ENCODE peak calls at places on chromosomes 16 and 17, in seven cellular contexts. M is IMR-90, B is H9, Y is mesendoderm, K is neuronal stem cell, Q is mesenchymal stem cell, L is trophoblast cell. H is an unnamed sample.

GRCh38 chr17:30360396-30360795 is 18.3 kb upstream of the CPD start:
- DNase-seq in B (no peak), M (no peak), L (no peak), Y (no peak), K (no peak), Q (no peak), H (no peak)

GRCh38 chr16:85583491-85584181 is 29.5 kb upstream of the GSE1 start:
- DNase-seq in B (no peak), K (peak; percentile 65), Y (no peak), Q (peak; percentile 97), L (no peak), M (peak; percentile 95), H (no peak)

GRCh38 chr16:4699030-4699556 is 5.7 kb downstream of the NUDT16L1 start:
- DNase-seq in B (no peak), K (no peak), Q (no peak), M (no peak), Y (no peak), L (no peak), H (no peak)

GRCh38 chr16:2981177-2981898 is 1.1 kb upstream of the PKMYT1 start:
- DNase-seq in K (no peak), M (no peak), B (peak; percentile 75), Y (peak; percentile 88), L (peak; percentile 48), Q (peak; percentile 28), H (no peak)

GRCh38 chr17:63444457-63444856 is 1.6 kb downstream of the CYB561 start:
- DNase-seq in K (no peak), B (no peak), L (no peak), Q (no peak), M (no peak), Y (no peak), H (no peak)

GRCh38 chr17:795721-796120 is 13.6 kb downstream of the MRM3 start:
- DNase-seq in B (no peak), Q (no peak), L (no peak), Y (no peak), K (no peak), M (no peak), H (no peak)

GRCh38 chr17:80832266-80832676 is 159.4 kb upstream of the CHMP6 start:
- DNase-seq in M (peak; percentile 88), Q (peak; percentile 79), Y (peak; percentile 83), K (no peak), L (peak; percentile 4), B (peak; percentile 87), H (no peak)

GRCh38 chr17:4086041-4086483 is 56.8 kb downstream of the ZZEF1 start:
- DNase-seq in K (no peak), L (no peak), B (no peak), Q (no peak), Y (no peak), M (no peak), H (no peak)

GRCh38 chr16:69123894-69124293 is 8.5 kb downstream of the CHTF8 start:
- DNase-seq in B (no peak), M (peak; percentile 76), L (peak; percentile 92), Y (peak; percentile 79), Q (peak; percentile 82), K (peak; percentile 57), H (no peak)

GRCh38 chr17:49687878-49688491 is 10.1 kb upstream of the SPOP start:
- DNase-seq in Y (no peak), L (peak; percentile 79), B (peak; percentile 28), M (peak; percentile 61), K (no peak), Q (peak; percentile 56), H (no peak)

GRCh38 chr17:44236444-44236991 is 17.0 kb upstream of the UBTF start:
- DNase-seq in B (no peak), K (no peak), Y (no peak), Q (no peak), M (no peak), L (no peak), H (no peak)

GRCh38 chr16:66741131-66741900 is 10.1 kb downstream of the DYNC1LI2 start:
- DNase-seq in Q (peak; percentile 87), B (no peak), L (peak; percentile 48), Y (peak; percentile 22), K (no peak), M (peak; percentile 88), H (no peak)

GRCh38 chr16:3022697-3023414 is 886 bp downstream of the HCFC1R1 start:
- DNase-seq in Y (no peak), K (no peak), L (no peak), B (no peak), Q (peak; percentile 62), M (peak; percentile 20), H (no peak)

GRCh38 chr16:35492225-35492624 is 2032.8 kb downstream of the TP53TG3F start:
- DNase-seq in M (no peak), B (no peak), L (no peak), Q (no peak), K (no peak), Y (no peak), H (no peak)

GRCh38 chr17:30221346-30221745 is 14.2 kb downstream of the SLC6A4 start:
- DNase-seq in L (no peak), B (no peak), K (no peak), M (no peak), Y (no peak), Q (no peak), H (no peak)

GRCh38 chr17:21061971-21062526 is 19.2 kb upstream of the USP22 start:
- DNase-seq in Q (no peak), Y (no peak), M (no peak), K (no peak), B (no peak), L (no peak), H (no peak)

GRCh38 chr16:56874800-56875199 is 9.8 kb downstream of the SLC12A3 start:
- DNase-seq in M (peak; percentile 11), K (no peak), L (peak; percentile 99), B (no peak), Y (peak; percentile 89), Q (peak; percentile 5), H (no peak)

GRCh38 chr17:77516902-77517301 is 376.1 kb downstream of the SEC14L1 start:
- DNase-seq in M (peak; percentile 79), Y (peak; percentile 35), B (peak; percentile 25), Q (peak; percentile 45), K (no peak), L (no peak), H (no peak)

GRCh38 chr16:67942200-67942509 is 1.8 kb downstream of the LCAT start:
- DNase-seq in M (peak; percentile 20), Q (peak; percentile 50), L (peak; percentile 49), K (no peak), B (peak; percentile 81), Y (peak; percentile 75), H (peak; percentile 77)

GRCh38 chr16:68281368-68282063 is 17.2 kb downstream of the SLC7A6 start:
- DNase-seq in Y (no peak), B (no peak), K (no peak), M (no peak), Q (no peak), L (no peak), H (no peak)

GRCh38 chr16:72850863-72851262 is 197.1 kb downstream of the ZFHX3 start:
- DNase-seq in K (no peak), Q (peak; percentile 87), L (no peak), M (peak; percentile 80), Y (no peak), B (no peak), H (no peak)

GRCh38 chr16:1932050-1933028 is 10.7 kb downstream of the MSRB1 start:
- DNase-seq in K (no peak), M (no peak), B (peak; percentile 81), L (no peak), Q (no peak), Y (peak; percentile 80), H (no peak)

GRCh38 chr16:57386381-57386951 is 14.2 kb downstream of the CX3CL1 start:
- DNase-seq in M (peak; percentile 38), K (no peak), L (no peak), Y (no peak), B (no peak), Q (peak; percentile 71), H (no peak)

GRCh38 chr16:85690469-85691064 is 1.8 kb upstream of the GINS2 start:
- DNase-seq in B (no peak), L (peak; percentile 24), Q (peak; percentile 38), M (no peak), Y (no peak), K (no peak), H (no peak)

GRCh38 chr17:16969931-16970906 is 1.7 kb downstream of the TNFRSF13B start:
- DNase-seq in Q (no peak), M (no peak), K (no peak), Y (no peak), B (peak; percentile 23), L (no peak), H (peak; percentile 30)

GRCh38 chr16:12682441-12682840 is 121.2 kb downstream of the CPPED1 start:
- DNase-seq in Y (no peak), Q (no peak), B (no peak), L (no peak), M (no peak), K (no peak), H (no peak)

GRCh38 chr17:36525113-36525512 is 9.6 kb downstream of the MYO19 start:
- DNase-seq in B (no peak), Y (no peak), L (no peak), K (no peak), M (peak; percentile 65), Q (no peak), H (no peak)
- H3K4ac ChIP-seq in B (no peak overlapping the region), Y (no peak overlapping the region), L (no peak overlapping the region), K (no peak overlapping the region), M (no peak overlapping the region), Q (no peak overlapping the region), H (no peak overlapping the region)

GRCh38 chr17:31460226-31460721 is 68.8 kb downstream of the RAB11FIP4 start:
- DNase-seq in K (no peak), Y (no peak), M (no peak), B (no peak), L (no peak), Q (no peak), H (no peak)
- H3K4ac ChIP-seq in K (no peak overlapping the region), Y (no peak overlapping the region), M (no peak overlapping the region), B (no peak overlapping the region), L (no peak overlapping the region), Q (no peak overlapping the region), H (no peak overlapping the region)

GRCh38 chr17:66647391-66647983 is 187.4 kb upstream of the CACNG5 start:
- DNase-seq in Q (no peak), B (no peak), L (peak; percentile 81), K (no peak), Y (no peak), M (no peak), H (no peak)
- H3K4ac ChIP-seq in Q (no peak overlapping the region), B (no peak overlapping the region), L (no peak overlapping the region), K (no peak overlapping the region), Y (no peak overlapping the region), M (no peak overlapping the region), H (no peak overlapping the region)

DNA sequence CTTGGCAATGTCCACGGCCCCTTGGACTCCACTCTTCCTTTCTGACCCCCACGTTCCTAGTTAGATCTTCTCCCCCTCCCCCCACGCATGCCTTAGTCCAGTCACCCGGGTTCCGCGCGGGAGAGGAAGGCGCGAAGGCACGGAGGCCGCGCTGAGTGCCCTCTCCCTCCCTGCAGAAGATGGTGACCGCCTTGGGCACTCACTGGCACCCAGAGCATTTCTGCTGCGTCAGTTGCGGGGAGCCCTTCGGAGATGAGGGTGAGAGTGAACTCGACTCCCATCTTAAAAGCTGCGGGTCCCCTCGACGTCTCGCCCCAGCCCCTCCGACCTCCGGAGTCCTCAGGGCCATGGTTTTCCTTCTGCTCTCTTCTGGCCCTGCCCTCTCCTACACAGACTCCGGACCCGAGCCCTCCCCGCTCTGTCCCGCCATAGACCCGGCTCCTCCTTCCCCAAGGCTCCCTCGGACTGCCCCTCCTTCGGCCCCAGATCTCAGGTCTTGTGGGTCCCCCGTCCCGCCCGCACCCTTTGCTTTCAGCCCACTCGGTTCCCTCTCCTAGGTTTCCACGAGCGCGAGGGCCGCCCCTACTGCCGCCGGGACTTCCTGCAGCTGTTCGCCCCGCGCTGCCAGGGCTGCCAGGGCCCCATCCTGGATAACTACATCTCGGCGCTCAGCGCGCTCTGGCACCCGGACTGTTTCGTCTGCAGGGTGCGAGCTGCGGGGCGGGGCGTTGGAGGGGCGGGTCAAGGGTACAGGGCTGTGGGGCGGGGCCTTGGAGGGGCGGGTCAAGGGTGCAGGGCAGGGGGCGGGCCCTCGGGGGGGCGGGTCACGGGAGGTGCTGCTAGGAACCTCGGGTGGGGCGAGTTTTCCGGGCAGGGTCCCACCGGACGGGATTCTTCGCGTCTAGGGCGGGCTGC is 4.6 kb downstream of the TGFB1I1 start:
- DNase-seq in B (peak; percentile 87), K (no peak), M (no peak), L (peak; percentile 64), Q (peak; percentile 23), Y (peak; percentile 78), H (no peak)
- H3K4ac ChIP-seq in B (no peak overlapping the region), K (no peak overlapping the region), M (no peak overlapping the region), L (no peak overlapping the region), Q (no peak overlapping the region), Y (no peak overlapping the region), H (peak overlapping the region; percentile 28)

H was measured in H1.